ENCODE peak calls at places on chromosomes 4 and X, in ten cellular contexts. One of them, this sample, is unnamed.

GRCh38 chr4:24130637-24131036 is 240.8 kb upstream of the PPARGC1A start:
- DNase-seq in mesothelial cell of epicardium: no peak
- DNase-seq in RWPE1: no peak
- DNase-seq in tibial artery: no peak
- DNase-seq in astrocyte of the spinal cord: no peak
- DNase-seq in HFF-Myc: no peak
- DNase-seq in glutamatergic neuron: no peak
- DNase-seq in left lung: no peak
- DNase-seq in GM13976: no peak
- DNase-seq in activated B cell treated with CpG ODN at 0.5 μM for 24 hours: no peak
- DNase-seq in this sample: no peak

GRCh38 chrX:119155416-119156035 is 27.9 kb upstream of the KIAA1210 start:
- DNase-seq in mesothelial cell of epicardium: no peak
- DNase-seq in RWPE1: peak; percentile 36
- DNase-seq in tibial artery: no peak
- DNase-seq in astrocyte of the spinal cord: peak; percentile 31
- DNase-seq in HFF-Myc: peak; percentile 29
- DNase-seq in glutamatergic neuron: no peak
- DNase-seq in left lung: no peak
- DNase-seq in GM13976: no peak
- DNase-seq in activated B cell treated with CpG ODN at 0.5 μM for 24 hours: no peak
- DNase-seq in this sample: no peak

GRCh38 chr4:48944659-48945290 is 38.2 kb upstream of the OCIAD2 start:
- DNase-seq in mesothelial cell of epicardium: no peak
- DNase-seq in RWPE1: peak; percentile 58
- DNase-seq in tibial artery: no peak
- DNase-seq in astrocyte of the spinal cord: no peak
- DNase-seq in HFF-Myc: no peak
- DNase-seq in glutamatergic neuron: no peak
- DNase-seq in left lung: no peak
- DNase-seq in GM13976: no peak
- DNase-seq in activated B cell treated with CpG ODN at 0.5 μM for 24 hours: no peak
- DNase-seq in this sample: no peak

GRCh38 chr4:157050561-157050960 is 25.4 kb upstream of the GLRB start:
- DNase-seq in mesothelial cell of epicardium: no peak
- DNase-seq in RWPE1: no peak
- DNase-seq in tibial artery: no peak
- DNase-seq in astrocyte of the spinal cord: no peak
- DNase-seq in HFF-Myc: no peak
- DNase-seq in glutamatergic neuron: no peak
- DNase-seq in left lung: no peak
- DNase-seq in GM13976: no peak
- DNase-seq in activated B cell treated with CpG ODN at 0.5 μM for 24 hours: no peak
- DNase-seq in this sample: no peak

GRCh38 chr4:114807357-114807756 is 208.8 kb downstream of the UGT8 start:
- DNase-seq in mesothelial cell of epicardium: no peak
- DNase-seq in RWPE1: no peak
- DNase-seq in tibial artery: no peak
- DNase-seq in astrocyte of the spinal cord: no peak
- DNase-seq in HFF-Myc: no peak
- DNase-seq in glutamatergic neuron: no peak
- DNase-seq in left lung: no peak
- DNase-seq in GM13976: no peak
- DNase-seq in activated B cell treated with CpG ODN at 0.5 μM for 24 hours: no peak
- DNase-seq in this sample: no peak

GRCh38 chr4:20272411-20272872 is 20.7 kb downstream of the SLIT2 start:
- DNase-seq in mesothelial cell of epicardium: no peak
- DNase-seq in RWPE1: no peak
- DNase-seq in tibial artery: no peak
- DNase-seq in astrocyte of the spinal cord: peak; percentile 64
- DNase-seq in HFF-Myc: no peak
- DNase-seq in glutamatergic neuron: no peak
- DNase-seq in left lung: no peak
- DNase-seq in GM13976: no peak
- DNase-seq in activated B cell treated with CpG ODN at 0.5 μM for 24 hours: no peak
- DNase-seq in this sample: no peak

GRCh38 chrX:122945328-122945727 is 238.8 kb upstream of the GRIA3 start:
- DNase-seq in mesothelial cell of epicardium: no peak
- DNase-seq in RWPE1: no peak
- DNase-seq in tibial artery: no peak
- DNase-seq in astrocyte of the spinal cord: peak; percentile 2
- DNase-seq in HFF-Myc: no peak
- DNase-seq in glutamatergic neuron: no peak
- DNase-seq in left lung: no peak
- DNase-seq in GM13976: no peak
- DNase-seq in activated B cell treated with CpG ODN at 0.5 μM for 24 hours: no peak
- DNase-seq in this sample: no peak

GRCh38 chr4:168876106-168876505 is 133.9 kb downstream of the CBR4 start:
- DNase-seq in mesothelial cell of epicardium: no peak
- DNase-seq in RWPE1: no peak
- DNase-seq in tibial artery: no peak
- DNase-seq in astrocyte of the spinal cord: no peak
- DNase-seq in HFF-Myc: no peak
- DNase-seq in glutamatergic neuron: no peak
- DNase-seq in left lung: no peak
- DNase-seq in GM13976: no peak
- DNase-seq in activated B cell treated with CpG ODN at 0.5 μM for 24 hours: no peak
- DNase-seq in this sample: no peak

GRCh38 chrX:130810561-130810960 is 92.4 kb downstream of the ENOX2 start:
- DNase-seq in mesothelial cell of epicardium: no peak
- DNase-seq in RWPE1: no peak
- DNase-seq in tibial artery: no peak
- DNase-seq in astrocyte of the spinal cord: no peak
- DNase-seq in HFF-Myc: no peak
- DNase-seq in glutamatergic neuron: no peak
- DNase-seq in left lung: no peak
- DNase-seq in GM13976: no peak
- DNase-seq in activated B cell treated with CpG ODN at 0.5 μM for 24 hours: no peak
- DNase-seq in this sample: no peak

GRCh38 chr4:1512738-1513660 is 106.8 kb upstream of the NKX1-1 start:
- DNase-seq in mesothelial cell of epicardium: peak; percentile 80
- DNase-seq in RWPE1: no peak
- DNase-seq in tibial artery: no peak
- DNase-seq in astrocyte of the spinal cord: no peak
- DNase-seq in HFF-Myc: no peak
- DNase-seq in glutamatergic neuron: peak; percentile 75
- DNase-seq in left lung: no peak
- DNase-seq in GM13976: no peak
- DNase-seq in activated B cell treated with CpG ODN at 0.5 μM for 24 hours: peak; percentile 37
- DNase-seq in this sample: no peak

GRCh38 chrX:40864972-40865371 is 129.6 kb upstream of the MED14 start:
- DNase-seq in mesothelial cell of epicardium: no peak
- DNase-seq in RWPE1: no peak
- DNase-seq in tibial artery: no peak
- DNase-seq in astrocyte of the spinal cord: peak; percentile 67
- DNase-seq in HFF-Myc: no peak
- DNase-seq in glutamatergic neuron: no peak
- DNase-seq in left lung: no peak
- DNase-seq in GM13976: no peak
- DNase-seq in activated B cell treated with CpG ODN at 0.5 μM for 24 hours: no peak
- DNase-seq in this sample: no peak

GRCh38 chr4:14783011-14783877 is 219.0 kb upstream of the CPEB2 start:
- DNase-seq in mesothelial cell of epicardium: no peak
- DNase-seq in RWPE1: peak; percentile 79
- DNase-seq in tibial artery: no peak
- DNase-seq in astrocyte of the spinal cord: peak; percentile 90
- DNase-seq in HFF-Myc: no peak
- DNase-seq in glutamatergic neuron: no peak
- DNase-seq in left lung: no peak
- DNase-seq in GM13976: peak; percentile 9
- DNase-seq in activated B cell treated with CpG ODN at 0.5 μM for 24 hours: no peak
- DNase-seq in this sample: no peak

GRCh38 chrX:118727686-118728339 is 407 bp downstream of the IL13RA1 start:
- DNase-seq in mesothelial cell of epicardium: peak; percentile 43
- DNase-seq in RWPE1: no peak
- DNase-seq in tibial artery: peak; percentile 79
- DNase-seq in astrocyte of the spinal cord: peak; percentile 19
- DNase-seq in HFF-Myc: no peak
- DNase-seq in glutamatergic neuron: peak; percentile 14
- DNase-seq in left lung: peak; percentile 37
- DNase-seq in GM13976: peak; percentile 28
- DNase-seq in activated B cell treated with CpG ODN at 0.5 μM for 24 hours: no peak
- DNase-seq in this sample: no peak

GRCh38 chrX:145099204-145099603 is 148.1 kb upstream of the SPANXN1 start:
- DNase-seq in mesothelial cell of epicardium: no peak
- DNase-seq in RWPE1: no peak
- DNase-seq in tibial artery: no peak
- DNase-seq in astrocyte of the spinal cord: no peak
- DNase-seq in HFF-Myc: no peak
- DNase-seq in glutamatergic neuron: no peak
- DNase-seq in left lung: no peak
- DNase-seq in GM13976: no peak
- DNase-seq in activated B cell treated with CpG ODN at 0.5 μM for 24 hours: no peak
- DNase-seq in this sample: no peak

GRCh38 chrX:9797961-9798360 is 11.7 kb downstream of the SHROOM2 start:
- DNase-seq in mesothelial cell of epicardium: no peak
- DNase-seq in RWPE1: no peak
- DNase-seq in tibial artery: no peak
- DNase-seq in astrocyte of the spinal cord: no peak
- DNase-seq in HFF-Myc: no peak
- DNase-seq in glutamatergic neuron: no peak
- DNase-seq in left lung: no peak
- DNase-seq in GM13976: no peak
- DNase-seq in activated B cell treated with CpG ODN at 0.5 μM for 24 hours: no peak
- DNase-seq in this sample: no peak

GRCh38 chrX:14915596-14915995 is 42.4 kb downstream of the MOSPD2 start:
- DNase-seq in mesothelial cell of epicardium: no peak
- DNase-seq in RWPE1: no peak
- DNase-seq in tibial artery: no peak
- DNase-seq in astrocyte of the spinal cord: no peak
- DNase-seq in HFF-Myc: no peak
- DNase-seq in glutamatergic neuron: no peak
- DNase-seq in left lung: no peak
- DNase-seq in GM13976: no peak
- DNase-seq in activated B cell treated with CpG ODN at 0.5 μM for 24 hours: no peak
- DNase-seq in this sample: no peak

GRCh38 chr4:182585321-182585720 is 331.9 kb downstream of the DCTD start:
- DNase-seq in mesothelial cell of epicardium: no peak
- DNase-seq in RWPE1: no peak
- DNase-seq in tibial artery: no peak
- DNase-seq in astrocyte of the spinal cord: no peak
- DNase-seq in HFF-Myc: no peak
- DNase-seq in glutamatergic neuron: peak; percentile 34
- DNase-seq in left lung: no peak
- DNase-seq in GM13976: no peak
- DNase-seq in activated B cell treated with CpG ODN at 0.5 μM for 24 hours: no peak
- DNase-seq in this sample: no peak
- TF ChIP-seq CTCF in mesothelial cell of epicardium: no peak
- TF ChIP-seq CTCF in RWPE1: no peak
- TF ChIP-seq CTCF in tibial artery: no peak
- TF ChIP-seq CTCF in astrocyte of the spinal cord: no peak
- TF ChIP-seq CTCF in HFF-Myc: no peak
- TF ChIP-seq CTCF in glutamatergic neuron: no peak
- TF ChIP-seq CTCF in left lung: no peak
- TF ChIP-seq CTCF in GM13976: no peak
- TF ChIP-seq CTCF in activated B cell treated with CpG ODN at 0.5 μM for 24 hours: no peak
- TF ChIP-seq CTCF in this sample: no peak

DNA sequence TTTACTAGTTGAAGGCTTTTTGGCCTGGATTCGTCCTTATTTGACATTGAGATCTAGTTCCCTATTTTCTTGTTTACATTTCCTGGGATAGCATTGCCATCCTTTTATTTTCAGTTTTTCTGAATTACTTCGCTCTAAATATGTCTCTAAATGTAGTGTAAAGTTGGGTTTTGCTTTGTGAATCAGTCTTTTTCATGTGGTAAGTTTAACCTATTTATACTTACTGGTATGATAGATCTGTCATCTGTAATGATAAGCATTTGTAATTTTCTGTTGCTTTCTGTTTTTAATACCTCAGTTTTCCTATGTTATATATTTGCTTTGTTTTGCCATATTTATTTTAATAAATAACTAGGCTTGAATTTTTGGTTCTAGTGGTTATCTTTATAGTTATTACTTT is 6.7 kb downstream of the PDK3 start:
- DNase-seq in mesothelial cell of epicardium: no peak
- DNase-seq in RWPE1: no peak
- DNase-seq in tibial artery: no peak
- DNase-seq in astrocyte of the spinal cord: no peak
- DNase-seq in HFF-Myc: no peak
- DNase-seq in glutamatergic neuron: no peak
- DNase-seq in left lung: no peak
- DNase-seq in GM13976: no peak
- DNase-seq in activated B cell treated with CpG ODN at 0.5 μM for 24 hours: no peak
- DNase-seq in this sample: no peak
- TF ChIP-seq CTCF in mesothelial cell of epicardium: no peak
- TF ChIP-seq CTCF in RWPE1: no peak
- TF ChIP-seq CTCF in tibial artery: no peak
- TF ChIP-seq CTCF in astrocyte of the spinal cord: no peak
- TF ChIP-seq CTCF in HFF-Myc: no peak
- TF ChIP-seq CTCF in glutamatergic neuron: no peak
- TF ChIP-seq CTCF in left lung: no peak
- TF ChIP-seq CTCF in GM13976: no peak
- TF ChIP-seq CTCF in activated B cell treated with CpG ODN at 0.5 μM for 24 hours: no peak
- TF ChIP-seq CTCF in this sample: no peak

DNA sequence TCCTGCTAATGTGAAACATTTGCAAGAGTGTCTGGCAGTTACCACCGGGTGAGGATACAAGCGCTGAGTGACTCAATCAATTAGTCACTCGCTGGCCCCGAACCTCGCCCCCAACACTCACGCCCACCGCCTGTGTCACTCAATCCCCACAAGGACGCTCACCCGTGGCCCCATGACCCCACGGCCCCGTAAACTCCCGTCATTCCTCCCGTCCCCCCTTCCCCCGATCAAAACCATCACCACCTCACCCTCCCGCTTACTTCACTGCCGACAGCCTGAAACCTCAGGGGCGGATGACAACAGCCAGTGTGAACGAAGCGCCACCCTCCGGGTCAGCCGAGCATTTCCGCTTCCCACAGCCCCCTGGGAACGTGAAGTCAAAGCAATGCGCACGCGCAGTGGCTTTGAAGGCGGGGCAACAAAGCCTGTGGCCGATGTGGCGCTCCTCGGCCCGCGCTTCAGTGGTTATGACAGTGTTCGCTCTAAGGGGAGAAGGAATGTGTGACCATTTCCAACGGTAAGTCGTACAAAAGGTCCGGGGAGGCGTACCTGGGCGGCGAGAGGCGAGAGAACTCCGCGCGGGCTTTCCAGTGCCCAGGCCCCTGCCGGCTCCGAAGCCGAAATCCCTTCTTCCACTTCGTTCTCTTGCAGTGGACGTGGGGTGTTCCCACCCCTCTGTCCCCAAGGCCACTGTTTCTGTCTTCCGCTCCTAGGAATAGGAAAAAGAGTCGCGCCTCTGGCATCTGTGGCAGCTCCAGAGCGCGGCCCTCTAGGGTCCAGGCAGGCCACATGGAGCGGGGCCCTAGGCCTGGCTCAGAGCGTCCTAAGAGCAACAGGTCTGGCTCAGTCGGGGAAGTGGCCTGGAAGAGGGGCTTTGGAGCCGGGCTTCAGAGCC is at the start of gene ZNF674:
- DNase-seq in mesothelial cell of epicardium: peak; percentile 88
- DNase-seq in RWPE1: peak; percentile 83
- DNase-seq in tibial artery: peak; percentile 94
- DNase-seq in astrocyte of the spinal cord: peak; percentile 91
- DNase-seq in HFF-Myc: peak; percentile 72
- DNase-seq in glutamatergic neuron: peak; percentile 91
- DNase-seq in left lung: peak; percentile 92
- DNase-seq in GM13976: peak; percentile 90
- DNase-seq in activated B cell treated with CpG ODN at 0.5 μM for 24 hours: peak; percentile 86
- DNase-seq in this sample: peak; percentile 58
- TF ChIP-seq CTCF in mesothelial cell of epicardium: no peak
- TF ChIP-seq CTCF in RWPE1: peak; percentile 24
- TF ChIP-seq CTCF in tibial artery: peak; percentile 28
- TF ChIP-seq CTCF in astrocyte of the spinal cord: peak; percentile 23
- TF ChIP-seq CTCF in HFF-Myc: peak; percentile 19
- TF ChIP-seq CTCF in glutamatergic neuron: no peak
- TF ChIP-seq CTCF in left lung: peak; percentile 13
- TF ChIP-seq CTCF in GM13976: peak; percentile 45
- TF ChIP-seq CTCF in activated B cell treated with CpG ODN at 0.5 μM for 24 hours: no peak
- TF ChIP-seq CTCF in this sample: peak; percentile 36

GRCh38 chr4:3747582-3747906 is 18.6 kb upstream of the ADRA2C start:
- DNase-seq in mesothelial cell of epicardium: no peak
- DNase-seq in RWPE1: no peak
- DNase-seq in tibial artery: no peak
- DNase-seq in astrocyte of the spinal cord: no peak
- DNase-seq in HFF-Myc: no peak
- DNase-seq in glutamatergic neuron: peak; percentile 56
- DNase-seq in left lung: no peak
- DNase-seq in GM13976: no peak
- DNase-seq in activated B cell treated with CpG ODN at 0.5 μM for 24 hours: no peak
- DNase-seq in this sample: no peak
- TF ChIP-seq CTCF in mesothelial cell of epicardium: peak; percentile 38
- TF ChIP-seq CTCF in RWPE1: no peak
- TF ChIP-seq CTCF in tibial artery: peak; percentile 31
- TF ChIP-seq CTCF in astrocyte of the spinal cord: peak; percentile 35
- TF ChIP-seq CTCF in HFF-Myc: peak; percentile 28
- TF ChIP-seq CTCF in glutamatergic neuron: peak; percentile 39
- TF ChIP-seq CTCF in left lung: peak; percentile 21
- TF ChIP-seq CTCF in GM13976: peak; percentile 29
- TF ChIP-seq CTCF in activated B cell treated with CpG ODN at 0.5 μM for 24 hours: no peak
- TF ChIP-seq CTCF in this sample: peak; percentile 36